ENCODE peak calls at places on chromosomes 7 and 10, in four cellular contexts. J is M059J, O is head of caudate nucleus, W is H7. N is an unnamed sample.
A peak's percentile ranks its signal among the peaks of the same experiment; 100 is the strongest.

GRCh38 chr7:47496666-47497065 is 85.2 kb downstream of the TNS3 start:
- DNase-seq in J (no peak), O (no peak), W (no peak), N (no peak)

GRCh38 chr10:119680668-119681070 is 29.5 kb downstream of the BAG3 start:
- DNase-seq in J (peak; percentile 71), O (peak; percentile 32), W (no peak), N (no peak)

GRCh38 chr7:89771003-89771636 is 383.1 kb upstream of the STEAP1 start:
- DNase-seq in J (no peak), O (no peak), W (no peak), N (no peak)

GRCh38 chr7:101308245-101309085 is 13.1 kb downstream of the IFT22 start:
- DNase-seq in J (no peak), O (no peak), W (peak; percentile 93), N (no peak)

GRCh38 chr7:131007439-131008330 is 273.7 kb upstream of the KLF14 start:
- DNase-seq in J (peak; percentile 90), O (peak; percentile 61), W (peak; percentile 77), N (peak; percentile 95)

GRCh38 chr10:29329420-29329819 is 40.5 kb downstream of the LYZL1 start:
- DNase-seq in J (no peak), O (no peak), W (no peak), N (peak; percentile 54)

GRCh38 chr7:151099486-151100211 is 13.4 kb downstream of the AGAP3 start:
- DNase-seq in J (no peak), O (no peak), W (peak; percentile 69), N (no peak)

GRCh38 chr7:130276796-130277762 is 10.4 kb downstream of the CPA2 start:
- DNase-seq in J (peak; percentile 90), O (no peak), W (no peak), N (peak; percentile 94)

GRCh38 chr10:43045631-43046287 is 31.1 kb upstream of the RET start:
- DNase-seq in J (no peak), O (no peak), W (peak; percentile 38), N (no peak)

GRCh38 chr7:127380479-127380878 is 12.0 kb downstream of the ZNF800 start:
- DNase-seq in J (no peak), O (no peak), W (no peak), N (no peak)

GRCh38 chr10:43809211-43809930 is 160.7 kb upstream of the ZNF32 start:
- DNase-seq in J (peak; percentile 95), O (no peak), W (no peak), N (no peak)